ENCODE peak calls at places on chromosomes 1 and 21, in four cellular contexts. D is K562, W is GM12878, C is HepG2. O is an unnamed sample.

GRCh38 chr1:3244539-3245315 is 175.7 kb downstream of the PRDM16 start:
- DNase-seq in W (no peak), D (no peak), C (no peak), O (no peak)

GRCh38 chr21:26801524-26801923 is 43.7 kb downstream of the ADAMTS1 start:
- DNase-seq in D (no peak), C (no peak), W (no peak), O (no peak)

GRCh38 chr1:88910401-88910800 is 19.0 kb upstream of the GTF2B start:
- DNase-seq in C (no peak), W (no peak), D (no peak), O (no peak)

GRCh38 chr1:85629532-85629920 is 49.0 kb downstream of the CCN1 start:
- DNase-seq in C (peak; percentile 74), W (no peak), D (no peak), O (no peak)

GRCh38 chr1:35255276-35255675 is 13.2 kb upstream of the ZMYM4 start:
- DNase-seq in C (no peak), W (no peak), D (no peak), O (no peak)

GRCh38 chr1:91427741-91428140 is 23.1 kb upstream of the HFM1 start:
- DNase-seq in W (no peak), C (no peak), D (no peak), O (peak; percentile 16)

GRCh38 chr21:25934771-25935224 is 200.0 kb downstream of the GABPA start:
- DNase-seq in D (no peak), C (peak; percentile 44), W (no peak), O (no peak)

GRCh38 chr1:219506337-219506944 is 106.5 kb downstream of the ZC3H11B start:
- DNase-seq in D (no peak), W (no peak), C (no peak), O (no peak)

GRCh38 chr1:8216005-8216404 is 101.9 kb upstream of the SLC45A1 start:
- DNase-seq in C (no peak), W (no peak), D (no peak), O (no peak)

GRCh38 chr21:39004776-39005605 is 178.3 kb downstream of the PSMG1 start:
- DNase-seq in W (no peak), D (no peak), C (no peak), O (no peak)

GRCh38 chr1:205939690-205940330 is 3.4 kb downstream of the SLC26A9 start:
- DNase-seq in C (peak; percentile 34), W (no peak), D (no peak), O (peak; percentile 79)

GRCh38 chr1:205593532-205593931 is 38.3 kb downstream of the ELK4 start:
- DNase-seq in W (peak; percentile 52), C (no peak), D (no peak), O (no peak)

GRCh38 chr1:22752339-22752738 is 41.7 kb downstream of the EPHB2 start:
- DNase-seq in W (no peak), D (no peak), C (no peak), O (no peak)

GRCh38 chr1:22751124-22751531 is 40.5 kb downstream of the EPHB2 start:
- DNase-seq in C (no peak), W (no peak), D (no peak), O (peak; percentile 26)

GRCh38 chr1:22750671-22751016 is 40.0 kb downstream of the EPHB2 start:
- DNase-seq in W (no peak), D (no peak), C (no peak), O (no peak)

GRCh38 chr1:22749503-22749902 is 38.9 kb downstream of the EPHB2 start:
- DNase-seq in C (no peak), D (no peak), W (no peak), O (no peak)

DNA sequence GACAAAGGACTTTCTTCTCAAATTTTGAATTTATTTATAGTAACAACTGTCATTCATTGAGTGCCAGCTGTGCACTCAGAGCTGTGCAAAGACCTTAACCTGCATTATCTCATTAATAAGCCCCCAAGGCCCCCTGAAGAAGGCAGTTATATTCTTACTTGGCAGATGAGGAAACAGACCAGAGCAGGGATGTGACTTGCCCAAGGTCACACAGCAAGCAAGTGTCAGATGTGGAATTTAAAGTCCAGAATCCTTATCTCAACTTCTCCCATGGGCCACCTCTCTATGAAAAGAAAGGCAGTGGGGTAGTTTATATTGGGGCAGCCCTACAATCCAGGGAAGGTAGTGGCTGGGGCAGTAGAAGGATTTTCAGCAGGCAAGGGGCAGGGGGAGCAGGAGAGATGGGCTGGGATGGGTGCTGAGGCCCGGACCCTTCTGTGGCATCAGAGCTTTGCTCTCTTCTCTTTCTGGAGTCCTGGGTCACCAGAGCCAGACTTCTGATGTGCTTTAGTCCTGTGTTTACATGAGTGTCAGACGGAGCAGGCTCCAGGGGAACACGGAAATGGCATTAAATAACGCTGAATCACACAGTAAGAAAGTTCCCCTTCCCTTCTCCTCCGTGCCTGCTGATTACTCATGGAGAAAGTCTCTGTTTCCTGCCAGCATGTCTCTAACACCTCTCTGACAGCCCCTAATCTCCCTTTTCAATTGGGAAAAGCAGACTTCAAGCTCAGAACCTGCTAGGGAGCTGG is 39.5 kb downstream of the EPHB2 start:
- DNase-seq in W (peak; percentile 21), C (no peak), D (no peak), O (no peak)
- TF ChIP-seq CREM in W (no peak), C (no peak), D (no peak), O (no peak)

GRCh38 chr1:110707257-110707656 is 32.5 kb upstream of the KCNA3 start:
- DNase-seq in C (no peak), W (no peak), D (no peak), O (no peak)
- TF ChIP-seq ESRRA in C (no peak), W (no peak), D (no peak), O (no peak)

GRCh38 chr1:220708244-220708643 is 18.1 kb downstream of the C1orf115 start:
- DNase-seq in W (no peak), C (peak; percentile 24), D (no peak), O (no peak)
- TF ChIP-seq CREM in W (no peak), C (no peak), D (no peak), O (no peak)

DNA sequence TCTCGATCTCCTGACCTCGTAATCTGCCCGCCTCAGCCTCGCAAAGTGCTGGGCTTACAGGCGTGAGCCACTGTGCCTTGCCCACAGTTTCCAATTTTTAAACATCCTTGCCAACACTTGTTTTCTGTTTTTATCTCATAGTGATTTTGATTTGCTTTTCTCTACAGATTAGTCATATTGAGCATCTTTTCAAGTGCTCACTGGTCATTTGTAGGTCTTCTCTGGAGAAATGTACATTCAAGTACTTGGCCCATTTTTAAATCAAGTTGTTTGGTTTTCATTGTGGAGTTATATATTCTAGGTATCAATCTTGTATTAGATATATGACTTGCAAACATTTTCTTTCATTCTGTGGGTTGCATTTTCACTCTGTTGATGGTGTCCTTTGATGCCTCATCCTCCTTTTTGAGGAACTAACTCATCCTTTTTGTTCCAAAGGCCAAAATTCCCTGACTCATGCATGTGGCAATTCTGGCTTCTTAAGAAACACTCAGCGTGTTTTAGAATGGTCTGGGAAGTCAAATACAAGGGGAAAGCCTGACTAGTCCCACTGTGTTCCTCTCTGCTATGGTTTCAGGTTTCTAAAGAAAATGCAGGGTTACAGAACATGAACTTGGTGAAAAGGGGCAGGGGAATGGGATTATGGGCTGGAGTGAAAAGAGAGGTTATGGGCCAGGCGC is 37.3 kb downstream of the PTAFR start:
- DNase-seq in D (no peak), C (no peak), W (no peak), O (no peak)
- TF ChIP-seq ESRRA in D (no peak), C (no peak), W (no peak), O (no peak)

GRCh38 chr1:202281316-202282016 is 60.3 kb downstream of the UBE2T start:
- DNase-seq in D (no peak), W (no peak), C (no peak), O (no peak)
- TF ChIP-seq CREM in D (no peak), W (no peak), C (no peak), O (no peak)

O was measured in WTC11.